ENCODE peak calls at places on chromosomes 3 and 15, in six cellular contexts. F is left colon; U is ecto neural progenitor cell; W is GM12864; Z is activated naive CD4-positive, alpha-beta T cell; I is stimulated activated CD4-positive, alpha-beta T cell treated with anti-CD3 and anti-CD28 coated beads, Interleukin-2, amount 100 ng/mL, for 4 hours. G is an unnamed sample.

GRCh38 chr3:47456984-47457383 is 18.8 kb downstream of the SCAP start:
- DNase-seq in F (no peak), U (no peak), W (no peak), Z (no peak), I (no peak), G (no peak)

GRCh38 chr3:50154476-50154839 is 666 bp upstream of the SEMA3F start:
- DNase-seq in F (no peak), U (no peak), W (no peak), Z (no peak), I (no peak), G (no peak)

GRCh38 chr3:197367081-197367780 is 68.8 kb upstream of the DLG1 start:
- DNase-seq in F (no peak), U (no peak), W (no peak), Z (no peak), I (no peak), G (no peak)

GRCh38 chr3:121718205-121718846 is 31.2 kb downstream of the GOLGB1 start:
- DNase-seq in F (no peak), U (no peak), W (no peak), Z (peak; percentile 2), I (peak; percentile 1), G (no peak)

GRCh38 chr3:4418156-4418555 is 48.9 kb downstream of the SUMF1 start:
- DNase-seq in F (no peak), U (no peak), W (no peak), Z (no peak), I (no peak), G (no peak)

GRCh38 chr15:63089260-63090043 is 32.2 kb upstream of the LACTB start:
- DNase-seq in F (peak; percentile 57), U (no peak), W (no peak), Z (no peak), I (no peak), G (peak; percentile 38)

GRCh38 chr3:9732753-9733115 is 1.2 kb downstream of the BRPF1 start:
- DNase-seq in F (no peak), U (no peak), W (no peak), Z (no peak), I (no peak), G (peak; percentile 67)

GRCh38 chr3:111926266-111926676 is 52.6 kb upstream of the ABHD10 start:
- DNase-seq in F (no peak), U (peak; percentile 52), W (no peak), Z (no peak), I (no peak), G (no peak)

GRCh38 chr3:127677541-127678314 is 5.0 kb downstream of the ABTB1 start:
- DNase-seq in F (no peak), U (no peak), W (no peak), Z (no peak), I (no peak), G (peak; percentile 33)

GRCh38 chr3:125440970-125441369 is 65.8 kb upstream of the ZNF148 start:
- DNase-seq in F (no peak), U (no peak), W (no peak), Z (no peak), I (no peak), G (no peak)

GRCh38 chr15:80823995-80824394 is 44.8 kb downstream of the CEMIP start:
- DNase-seq in F (no peak), U (no peak), W (no peak), Z (no peak), I (no peak), G (no peak)

GRCh38 chr15:78509726-78510312 is 2.4 kb downstream of the HYKK start:
- DNase-seq in F (no peak), U (no peak), W (no peak), Z (no peak), I (no peak), G (no peak)

GRCh38 chr15:85296615-85297402 is 83.6 kb upstream of the AKAP13 start:
- DNase-seq in F (peak; percentile 70), U (peak; percentile 75), W (peak; percentile 72), Z (peak; percentile 27), I (peak; percentile 55), G (no peak)

GRCh38 chr3:34213481-34213880 is 415.1 kb downstream of the PDCD6IP start:
- DNase-seq in F (no peak), U (no peak), W (no peak), Z (no peak), I (no peak), G (no peak)

GRCh38 chr3:146747928-146748327 is 142.8 kb upstream of the PLSCR5 start:
- DNase-seq in F (no peak), U (no peak), W (no peak), Z (no peak), I (no peak), G (no peak)

GRCh38 chr3:87564438-87564837 is 288.1 kb upstream of the POU1F1 start:
- DNase-seq in F (no peak), U (no peak), W (no peak), Z (no peak), I (no peak), G (no peak)

GRCh38 chr3:121723485-121723884 is 26.1 kb downstream of the GOLGB1 start:
- DNase-seq in F (no peak), U (no peak), W (no peak), Z (no peak), I (no peak), G (no peak)

GRCh38 chr3:125443923-125444322 is 68.8 kb upstream of the ZNF148 start:
- DNase-seq in F (no peak), U (no peak), W (no peak), Z (no peak), I (no peak), G (no peak)

GRCh38 chr3:42229266-42229941 is 36.6 kb downstream of the CCK start:
- DNase-seq in F (no peak), U (no peak), W (no peak), Z (no peak), I (no peak), G (no peak)

GRCh38 chr3:83890039-83890762 is 1068.6 kb upstream of the CADM2 start:
- DNase-seq in F (no peak), U (no peak), W (no peak), Z (no peak), I (no peak), G (no peak)

GRCh38 chr3:26058774-26059455 is 269.0 kb downstream of the OXSM start:
- DNase-seq in F (no peak), U (no peak), W (no peak), Z (no peak), I (no peak), G (no peak)

GRCh38 chr3:32733631-32734229 is 48.7 kb downstream of the CNOT10 start:
- DNase-seq in F (no peak), U (no peak), W (no peak), Z (no peak), I (no peak), G (no peak)

GRCh38 chr15:42919794-42920280 is 741 bp downstream of the TTBK2 start:
- DNase-seq in F (no peak), U (no peak), W (no peak), Z (peak; percentile 16), I (no peak), G (no peak)

GRCh38 chr3:123105201-123106189 is 38.7 kb downstream of the PDIA5 start:
- DNase-seq in F (no peak), U (no peak), W (peak; percentile 36), Z (no peak), I (no peak), G (no peak)

GRCh38 chr3:69738291-69738690 is 973 bp upstream of the MITF start:
- DNase-seq in F (no peak), U (no peak), W (no peak), Z (no peak), I (no peak), G (no peak)

GRCh38 chr15:71115567-71116351 is 488 bp downstream of the THSD4 start:
- DNase-seq in F (peak; percentile 59), U (peak; percentile 73), W (no peak), Z (no peak), I (no peak), G (peak; percentile 80)

GRCh38 chr3:72385172-72385571 is 463.1 kb downstream of the SHQ1 start:
- DNase-seq in F (no peak), U (no peak), W (no peak), Z (no peak), I (no peak), G (no peak)

G was measured in right cardiac atrium.